ENCODE peak calls at places on chromosomes 2 and 18, in seven cellular contexts. D is NT2/D1; H is stimulated activated CD4-positive, alpha-beta T cell treated with anti-CD3 and anti-CD28 coated beads, Interleukin-15, amount 100 ng/mL, for 1 hour; Z is smooth muscle cell of the brain vasculature; A is cardiac muscle cell; M is substantia nigra; K is LoVo. I is an unnamed sample.

GRCh38 chr2:197897944-197898678 is 93.7 kb downstream of the PLCL1 start:
- DNase-seq in Z (no peak), M (no peak), D (no peak), K (no peak), H (no peak), A (no peak), I (no peak)

GRCh38 chr2:127625146-127625943 is 20.6 kb upstream of the GPR17 start:
- DNase-seq in D (no peak), H (no peak), M (no peak), Z (no peak), K (no peak), A (no peak), I (no peak)

GRCh38 chr2:237600205-237600846 is 9.8 kb upstream of the RAB17 start:
- DNase-seq in A (no peak), K (no peak), D (no peak), H (no peak), Z (no peak), M (peak), I (no peak)

GRCh38 chr18:23189768-23190661 is 54.7 kb downstream of the CABLES1 start:
- DNase-seq in Z (no peak), M (no peak), A (peak), D (no peak), H (no peak), K (no peak), I (no peak)

GRCh38 chr18:10353791-10354190 is 100.6 kb upstream of the APCDD1 start:
- DNase-seq in M (no peak), H (no peak), K (no peak), A (no peak), D (no peak), Z (no peak), I (no peak)

GRCh38 chr18:76405280-76405679 is 89.8 kb downstream of the ZNF516 start:
- DNase-seq in A (no peak), H (no peak), M (no peak), Z (no peak), D (no peak), K (no peak), I (no peak)

GRCh38 chr2:147818741-147819140 is 26.1 kb upstream of the ACVR2A start:
- DNase-seq in K (no peak), Z (no peak), M (no peak), D (no peak), H (no peak), A (no peak), I (no peak)

GRCh38 chr2:227808936-227809335 is 4.7 kb upstream of the CCL20 start:
- DNase-seq in M (no peak), K (no peak), H (no peak), D (no peak), A (no peak), Z (no peak), I (no peak)

GRCh38 chr2:218861645-218862318 is 2.2 kb downstream of the WNT6 start:
- DNase-seq in A (no peak), M (no peak), K (no peak), H (no peak), D (no peak), Z (no peak), I (no peak)